ENCODE peak calls at places on chromosomes 16 and 17, in four cellular contexts. F is NCI-H345, B is GM20000, C is ACHN. S is an unnamed sample.

GRCh38 chr16:77991701-77992100 is 30.6 kb upstream of the CLEC3A start:
- DNase-seq in F (no peak), B (no peak), C (no peak), S (no peak)

GRCh38 chr17:27340990-27341595 is 47.2 kb downstream of the WSB1 start:
- DNase-seq in F (no peak), B (no peak), C (no peak), S (no peak)

GRCh38 chr16:48076455-48077012 is 79.3 kb downstream of the ABCC12 start:
- DNase-seq in F (no peak), B (no peak), C (no peak), S (no peak)

GRCh38 chr17:58516644-58517377 is 2.4 kb upstream of the MTMR4 start:
- DNase-seq in F (no peak), B (no peak), C (no peak), S (no peak)

GRCh38 chr17:80771612-80772005 is 220.0 kb upstream of the CHMP6 start:
- DNase-seq in F (no peak), B (no peak), C (no peak), S (no peak)

GRCh38 chr16:626787-627457 is 3.9 kb upstream of the WFIKKN1 start:
- DNase-seq in F (no peak), B (no peak), C (peak; percentile 99), S (no peak)

GRCh38 chr16:85057212-85057889 is 29.8 kb downstream of the KIAA0513 start:
- DNase-seq in F (peak; percentile 22), B (no peak), C (peak; percentile 27), S (no peak)

GRCh38 chr17:42429726-42430464 is 6.8 kb upstream of the CAVIN1 start:
- DNase-seq in F (no peak), B (no peak), C (no peak), S (no peak)

GRCh38 chr17:81049372-81049911 is 14.5 kb downstream of the BAIAP2 start:
- DNase-seq in F (no peak), B (no peak), C (peak; percentile 55), S (no peak)

GRCh38 chr17:29958947-29959657 is 17.7 kb downstream of the EFCAB5 start:
- DNase-seq in F (no peak), B (no peak), C (no peak), S (no peak)

GRCh38 chr16:23274968-23275367 is 27.1 kb upstream of the SCNN1B start:
- DNase-seq in F (no peak), B (no peak), C (peak; percentile 12), S (no peak)

GRCh38 chr17:61806081-61806828 is 57.1 kb downstream of the BRIP1 start:
- DNase-seq in F (peak; percentile 65), B (no peak), C (no peak), S (no peak)

GRCh38 chr16:8951447-8952280 is 12.0 kb downstream of the USP7 start:
- DNase-seq in F (no peak), B (no peak), C (no peak), S (no peak)

GRCh38 chr17:69525920-69526841 is 111.7 kb downstream of the MAP2K6 start:
- DNase-seq in F (peak; percentile 5), B (peak; percentile 32), C (peak; percentile 66), S (no peak)

GRCh38 chr16:85086347-85087291 is 25.7 kb downstream of the CIBAR2 start:
- DNase-seq in F (peak; percentile 42), B (peak; percentile 90), C (peak; percentile 63), S (peak; percentile 72)

GRCh38 chr16:28136751-28137434 is 73.4 kb upstream of the GSG1L start:
- DNase-seq in F (no peak), B (peak; percentile 16), C (no peak), S (peak; percentile 36)

GRCh38 chr17:44312396-44313104 is 4.1 kb downstream of the RUNDC3A start:
- DNase-seq in F (no peak), B (no peak), C (no peak), S (no peak)

GRCh38 chr16:55346475-55346874 is 22.5 kb downstream of the IRX6 start:
- DNase-seq in F (no peak), B (no peak), C (no peak), S (no peak)

GRCh38 chr16:2180461-2180860 is 15.9 kb downstream of the CASKIN1 start:
- DNase-seq in F (no peak), B (no peak), C (no peak), S (no peak)

GRCh38 chr16:31182391-31182790 is 2.5 kb downstream of the FUS start:
- DNase-seq in F (no peak), B (no peak), C (no peak), S (no peak)

GRCh38 chr16:46648656-46649055 is 27.5 kb upstream of the SHCBP1 start:
- DNase-seq in F (no peak), B (no peak), C (no peak), S (no peak)

GRCh38 chr17:27566673-27567562 is 64.1 kb upstream of the LGALS9 start:
- DNase-seq in F (no peak), B (no peak), C (no peak), S (no peak)

GRCh38 chr16:3983081-3983520 is 102.6 kb upstream of the CREBBP start:
- DNase-seq in F (peak; percentile 59), B (peak; percentile 76), C (peak; percentile 83), S (no peak)

GRCh38 chr16:49483651-49484451 is 110.2 kb downstream of the C16orf78 start:
- DNase-seq in F (no peak), B (no peak), C (no peak), S (no peak)

GRCh38 chr17:50075446-50076032 is 19.6 kb upstream of the PDK2 start:
- DNase-seq in F (no peak), B (no peak), C (no peak), S (no peak)

GRCh38 chr17:50893183-50893993 is 27.2 kb upstream of the TOB1 start:
- DNase-seq in F (no peak), B (no peak), C (peak; percentile 61), S (no peak)

GRCh38 chr16:86527366-86527765 is 17.0 kb downstream of the FOXF1 start:
- DNase-seq in F (no peak), B (no peak), C (no peak), S (no peak)

GRCh38 chr16:10616744-10617640 is 36.6 kb upstream of the EMP2 start:
- DNase-seq in F (peak; percentile 63), B (no peak), C (peak; percentile 82), S (no peak)

S was measured in naive thymus-derived CD4-positive, alpha-beta T cell.